ENCODE peak calls at places on chromosomes 5 and 9, in six cellular contexts. One of them, this sample, is unnamed.

GRCh38 chr5:134438641-134439621 is 27.2 kb upstream of the CDKN2AIPNL start:
- DNase-seq in breast epithelium: peak
- DNase-seq in tibial nerve: peak
- DNase-seq in HCT116: no peak
- DNase-seq in body of pancreas: peak
- DNase-seq in K562: no peak
- DNase-seq in this sample: no peak

GRCh38 chr5:141039517-141039916 is 11.7 kb upstream of the PCDHB1 start:
- DNase-seq in HCT116: no peak
- DNase-seq in body of pancreas: peak
- DNase-seq in K562: no peak
- DNase-seq in tibial nerve: no peak
- DNase-seq in breast epithelium: no peak
- DNase-seq in this sample: no peak

GRCh38 chr9:112784020-112784788 is 33.6 kb downstream of the SNX30 start:
- DNase-seq in HCT116: no peak
- DNase-seq in K562: no peak
- DNase-seq in breast epithelium: no peak
- DNase-seq in tibial nerve: no peak
- DNase-seq in body of pancreas: no peak
- DNase-seq in this sample: no peak

GRCh38 chr5:39661026-39661779 is 236.4 kb upstream of the DAB2 start:
- DNase-seq in K562: no peak
- DNase-seq in body of pancreas: no peak
- DNase-seq in HCT116: no peak
- DNase-seq in breast epithelium: no peak
- DNase-seq in tibial nerve: no peak
- DNase-seq in this sample: no peak

GRCh38 chr5:80453372-80453771 is 34.5 kb upstream of the FAM151B start:
- DNase-seq in body of pancreas: no peak
- DNase-seq in HCT116: no peak
- DNase-seq in tibial nerve: no peak
- DNase-seq in breast epithelium: no peak
- DNase-seq in K562: no peak
- DNase-seq in this sample: no peak

GRCh38 chr5:90866333-90866732 is 307.7 kb downstream of the ADGRV1 start:
- DNase-seq in K562: peak
- DNase-seq in body of pancreas: no peak
- DNase-seq in tibial nerve: no peak
- DNase-seq in HCT116: peak
- DNase-seq in breast epithelium: no peak
- DNase-seq in this sample: peak

GRCh38 chr9:99819123-99819483 is 2.6 kb upstream of the NR4A3 start:
- DNase-seq in K562: no peak
- DNase-seq in tibial nerve: peak
- DNase-seq in breast epithelium: no peak
- DNase-seq in HCT116: no peak
- DNase-seq in body of pancreas: no peak
- DNase-seq in this sample: no peak

GRCh38 chr5:15142458-15142857 is 270.9 kb upstream of the ANKH start:
- DNase-seq in K562: no peak
- DNase-seq in body of pancreas: no peak
- DNase-seq in tibial nerve: no peak
- DNase-seq in breast epithelium: no peak
- DNase-seq in HCT116: no peak
- DNase-seq in this sample: no peak

GRCh38 chr5:1554410-1554967 is 30.7 kb upstream of the LPCAT1 start:
- DNase-seq in K562: no peak
- DNase-seq in breast epithelium: no peak
- DNase-seq in body of pancreas: no peak
- DNase-seq in HCT116: no peak
- DNase-seq in tibial nerve: no peak
- DNase-seq in this sample: no peak

GRCh38 chr9:137293482-137294090 is 8.5 kb downstream of the NRARP start:
- DNase-seq in HCT116: no peak
- DNase-seq in K562: no peak
- DNase-seq in body of pancreas: peak
- DNase-seq in tibial nerve: no peak
- DNase-seq in breast epithelium: no peak
- DNase-seq in this sample: no peak

GRCh38 chr9:94692601-94693000 is 33.9 kb upstream of the AOPEP start:
- DNase-seq in K562: no peak
- DNase-seq in tibial nerve: no peak
- DNase-seq in breast epithelium: no peak
- DNase-seq in HCT116: no peak
- DNase-seq in body of pancreas: peak
- DNase-seq in this sample: no peak

GRCh38 chr9:38347946-38348345 is 44.6 kb upstream of the ALDH1B1 start:
- DNase-seq in breast epithelium: no peak
- DNase-seq in HCT116: no peak
- DNase-seq in tibial nerve: no peak
- DNase-seq in body of pancreas: no peak
- DNase-seq in K562: no peak
- DNase-seq in this sample: no peak

GRCh38 chr5:72829707-72830106 is 13.2 kb downstream of the TNPO1 start:
- DNase-seq in K562: no peak
- DNase-seq in breast epithelium: no peak
- DNase-seq in tibial nerve: no peak
- DNase-seq in HCT116: no peak
- DNase-seq in body of pancreas: no peak
- DNase-seq in this sample: no peak

GRCh38 chr5:135456238-135457099 is 4.3 kb upstream of the TIFAB start:
- DNase-seq in K562: peak
- DNase-seq in breast epithelium: no peak
- DNase-seq in HCT116: peak
- DNase-seq in body of pancreas: no peak
- DNase-seq in tibial nerve: peak
- DNase-seq in this sample: peak

GRCh38 chr5:135040331-135041144 is 6.5 kb upstream of the PITX1 start:
- DNase-seq in tibial nerve: no peak
- DNase-seq in K562: no peak
- DNase-seq in HCT116: no peak
- DNase-seq in body of pancreas: no peak
- DNase-seq in breast epithelium: no peak
- DNase-seq in this sample: peak

GRCh38 chr5:135221187-135221473 is 177.9 kb downstream of the MACROH2A1 start:
- DNase-seq in body of pancreas: peak
- DNase-seq in HCT116: no peak
- DNase-seq in tibial nerve: no peak
- DNase-seq in K562: peak
- DNase-seq in breast epithelium: no peak
- DNase-seq in this sample: no peak

GRCh38 chr9:127424669-127424986 is 446 bp downstream of the ZNF79 start:
- DNase-seq in body of pancreas: no peak
- DNase-seq in breast epithelium: no peak
- DNase-seq in HCT116: no peak
- DNase-seq in tibial nerve: no peak
- DNase-seq in K562: peak
- DNase-seq in this sample: peak

GRCh38 chr5:119529811-119530210 is 77.5 kb downstream of the HSD17B4 start:
- DNase-seq in breast epithelium: no peak
- DNase-seq in tibial nerve: no peak
- DNase-seq in K562: no peak
- DNase-seq in body of pancreas: no peak
- DNase-seq in HCT116: no peak
- DNase-seq in this sample: no peak

GRCh38 chr5:74082504-74082903 is 456.5 kb downstream of the ARHGEF28 start:
- DNase-seq in body of pancreas: no peak
- DNase-seq in HCT116: no peak
- DNase-seq in K562: no peak
- DNase-seq in breast epithelium: no peak
- DNase-seq in tibial nerve: no peak
- DNase-seq in this sample: no peak

GRCh38 chr5:148471379-148471778 is 87.6 kb downstream of the FBXO38 start:
- DNase-seq in body of pancreas: no peak
- DNase-seq in tibial nerve: no peak
- DNase-seq in HCT116: no peak
- DNase-seq in K562: no peak
- DNase-seq in breast epithelium: no peak
- DNase-seq in this sample: no peak

GRCh38 chr5:3511774-3512173 is 83.9 kb upstream of the IRX1 start:
- DNase-seq in body of pancreas: no peak
- DNase-seq in tibial nerve: no peak
- DNase-seq in HCT116: no peak
- DNase-seq in K562: no peak
- DNase-seq in breast epithelium: no peak
- DNase-seq in this sample: no peak

GRCh38 chr5:10485142-10485795 is 43.6 kb downstream of the ROPN1L start:
- DNase-seq in HCT116: peak
- DNase-seq in body of pancreas: no peak
- DNase-seq in breast epithelium: no peak
- DNase-seq in tibial nerve: peak
- DNase-seq in K562: peak
- DNase-seq in this sample: peak

GRCh38 chr9:12874395-12874794 is 99.6 kb downstream of the LURAP1L start:
- DNase-seq in tibial nerve: no peak
- DNase-seq in K562: no peak
- DNase-seq in HCT116: no peak
- DNase-seq in body of pancreas: no peak
- DNase-seq in breast epithelium: no peak
- DNase-seq in this sample: no peak

GRCh38 chr9:109968702-109969450 is 188.9 kb downstream of the PALM2AKAP2 start:
- DNase-seq in body of pancreas: no peak
- DNase-seq in K562: no peak
- DNase-seq in HCT116: no peak
- DNase-seq in breast epithelium: no peak
- DNase-seq in tibial nerve: no peak
- DNase-seq in this sample: no peak

GRCh38 chr9:104494808-104495207 is 9.3 kb upstream of the OR13F1 start:
- DNase-seq in body of pancreas: no peak
- DNase-seq in breast epithelium: no peak
- DNase-seq in tibial nerve: no peak
- DNase-seq in K562: no peak
- DNase-seq in HCT116: no peak
- DNase-seq in this sample: peak

GRCh38 chr5:139668924-139669680 is 21.0 kb downstream of the CXXC5 start:
- DNase-seq in breast epithelium: no peak
- DNase-seq in body of pancreas: no peak
- DNase-seq in K562: no peak
- DNase-seq in tibial nerve: no peak
- DNase-seq in HCT116: no peak
- DNase-seq in this sample: no peak

GRCh38 chr9:133768859-133769510 is 30.8 kb upstream of the SARDH start:
- DNase-seq in K562: peak
- DNase-seq in tibial nerve: no peak
- DNase-seq in body of pancreas: peak
- DNase-seq in breast epithelium: peak
- DNase-seq in HCT116: no peak
- DNase-seq in this sample: peak

GRCh38 chr9:76181020-76181641 is 213.1 kb downstream of the RFK start:
- DNase-seq in K562: no peak
- DNase-seq in HCT116: peak
- DNase-seq in breast epithelium: no peak
- DNase-seq in body of pancreas: peak
- DNase-seq in tibial nerve: no peak
- DNase-seq in this sample: no peak

GRCh38 chr9:89144242-89144641 is 34.4 kb downstream of the SHC3 start:
- DNase-seq in breast epithelium: no peak
- DNase-seq in tibial nerve: no peak
- DNase-seq in HCT116: no peak
- DNase-seq in K562: no peak
- DNase-seq in body of pancreas: no peak
- DNase-seq in this sample: no peak

DNA sequence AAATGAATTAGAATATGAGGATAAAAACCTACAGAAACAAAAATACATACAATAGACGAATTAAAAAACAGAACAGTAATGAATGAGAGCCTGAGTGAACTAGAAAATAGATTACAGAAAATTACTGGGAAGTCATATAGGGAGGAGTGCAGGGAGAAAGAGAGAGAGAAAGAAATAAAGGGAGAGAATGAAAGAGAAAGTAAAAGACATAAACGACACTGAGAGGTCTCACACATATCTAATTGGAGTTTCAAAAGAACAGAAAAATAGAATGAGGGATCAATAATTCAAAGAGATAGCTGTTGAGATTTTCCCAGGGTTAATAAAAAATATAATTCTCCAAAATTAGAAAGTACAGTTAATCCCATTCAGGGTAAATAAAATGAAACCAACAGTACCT is 156.4 kb upstream of the FTMT start:
- DNase-seq in body of pancreas: no peak
- DNase-seq in K562: no peak
- DNase-seq in breast epithelium: no peak
- DNase-seq in tibial nerve: no peak
- DNase-seq in HCT116: no peak
- DNase-seq in this sample: no peak
- TF ChIP-seq POLR2A in body of pancreas: no peak
- TF ChIP-seq POLR2A in K562: no peak
- TF ChIP-seq POLR2A in breast epithelium: no peak
- TF ChIP-seq POLR2A in tibial nerve: no peak
- TF ChIP-seq POLR2A in HCT116: no peak
- TF ChIP-seq POLR2A in this sample: no peak

GRCh38 chr9:86285247-86285646 is 2.9 kb upstream of the ISCA1 start:
- DNase-seq in breast epithelium: no peak
- DNase-seq in HCT116: no peak
- DNase-seq in K562: peak
- DNase-seq in body of pancreas: no peak
- DNase-seq in tibial nerve: no peak
- DNase-seq in this sample: peak

GRCh38 chr9:86280580-86280979 is 1.8 kb downstream of the ISCA1 start:
- DNase-seq in body of pancreas: no peak
- DNase-seq in tibial nerve: no peak
- DNase-seq in K562: no peak
- DNase-seq in HCT116: no peak
- DNase-seq in breast epithelium: no peak
- DNase-seq in this sample: no peak

GRCh38 chr9:86281577-86282076 is 711 bp downstream of the ISCA1 start:
- DNase-seq in HCT116: no peak
- DNase-seq in K562: no peak
- DNase-seq in body of pancreas: no peak
- DNase-seq in tibial nerve: no peak
- DNase-seq in breast epithelium: peak
- DNase-seq in this sample: peak

GRCh38 chr9:86282077-86282978 is at the start of gene ISCA1:
- DNase-seq in body of pancreas: peak
- DNase-seq in HCT116: peak
- DNase-seq in K562: peak
- DNase-seq in tibial nerve: peak
- DNase-seq in breast epithelium: peak
- DNase-seq in this sample: peak

GRCh38 chr9:86282979-86283535 is 719 bp upstream of the ISCA1 start:
- DNase-seq in breast epithelium: no peak
- DNase-seq in tibial nerve: no peak
- DNase-seq in HCT116: no peak
- DNase-seq in body of pancreas: no peak
- DNase-seq in K562: no peak
- DNase-seq in this sample: peak
- TF ChIP-seq POLR2A in breast epithelium: no peak
- TF ChIP-seq POLR2A in tibial nerve: no peak
- TF ChIP-seq POLR2A in HCT116: no peak
- TF ChIP-seq POLR2A in body of pancreas: no peak
- TF ChIP-seq POLR2A in K562: no peak
- TF ChIP-seq POLR2A in this sample: no peak

GRCh38 chr5:76790632-76791290 is 28.1 kb upstream of the F2RL1 start:
- DNase-seq in K562: peak
- DNase-seq in breast epithelium: no peak
- DNase-seq in body of pancreas: no peak
- DNase-seq in tibial nerve: peak
- DNase-seq in HCT116: peak
- DNase-seq in this sample: peak
- TF ChIP-seq POLR2A in K562: no peak
- TF ChIP-seq POLR2A in breast epithelium: no peak
- TF ChIP-seq POLR2A in body of pancreas: no peak
- TF ChIP-seq POLR2A in tibial nerve: no peak
- TF ChIP-seq POLR2A in HCT116: no peak
- TF ChIP-seq POLR2A in this sample: no peak

GRCh38 chr5:177006265-177006972 is at the start of gene UIMC1:
- DNase-seq in breast epithelium: peak
- DNase-seq in HCT116: peak
- DNase-seq in tibial nerve: peak
- DNase-seq in body of pancreas: peak
- DNase-seq in K562: peak
- DNase-seq in this sample: peak
- TF ChIP-seq POLR2A in breast epithelium: peak
- TF ChIP-seq POLR2A in HCT116: peak
- TF ChIP-seq POLR2A in tibial nerve: peak
- TF ChIP-seq POLR2A in body of pancreas: peak
- TF ChIP-seq POLR2A in K562: peak
- TF ChIP-seq POLR2A in this sample: peak